ENCODE peak calls at places on chromosomes 11 and 22, in four cellular contexts. A, T, F and C are unnamed samples.

GRCh38 chr11:60251485-60252207 is 8.7 kb upstream of the MS4A4E start:
- DNase-seq in A (no peak), T (peak; percentile 35), F (no peak), C (no peak)

GRCh38 chr11:7609521-7609920 is 63.8 kb downstream of the CYB5R2 start:
- DNase-seq in A (no peak), T (no peak), F (no peak), C (no peak)

GRCh38 chr11:111913997-111914396 is 1.5 kb downstream of the HSPB2 start:
- DNase-seq in A (no peak), T (peak; percentile 44), F (peak; percentile 57), C (peak; percentile 66)

GRCh38 chr11:102390667-102391449 is 43.8 kb downstream of the BIRC2 start:
- DNase-seq in A (peak; percentile 58), T (peak; percentile 76), F (peak; percentile 60), C (peak; percentile 55)

GRCh38 chr22:19800761-19801244 is 40.2 kb downstream of the TBX1 start:
- DNase-seq in A (no peak), T (peak; percentile 64), F (peak; percentile 26), C (no peak)

GRCh38 chr22:46652081-46652929 is 32.1 kb downstream of the GRAMD4 start:
- DNase-seq in A (no peak), T (no peak), F (peak; percentile 64), C (peak; percentile 92)

GRCh38 chr11:46513934-46514342 is 79.9 kb downstream of the AMBRA1 start:
- DNase-seq in A (peak; percentile 14), T (no peak), F (peak; percentile 61), C (peak; percentile 38)

GRCh38 chr11:12205330-12205729 is 94.9 kb downstream of the MICAL2 start:
- DNase-seq in A (no peak), T (peak; percentile 79), F (peak; percentile 57), C (peak; percentile 46)

GRCh38 chr11:78420796-78421209 is 3.2 kb upstream of the GAB2 start:
- DNase-seq in A (no peak), T (peak; percentile 62), F (peak; percentile 48), C (peak; percentile 88)

GRCh38 chr11:87454246-87454645 is 416.5 kb downstream of the TMEM135 start:
- DNase-seq in A (no peak), T (peak; percentile 17), F (peak; percentile 48), C (no peak)

GRCh38 chr11:12111482-12112149 is 1.2 kb downstream of the MICAL2 start:
- DNase-seq in A (no peak), T (no peak), F (peak; percentile 37), C (no peak)

GRCh38 chr11:92224394-92225205 is at the start of gene FAT3:
- DNase-seq in A (peak; percentile 75), T (peak; percentile 1), F (peak; percentile 67), C (peak; percentile 80)